ENCODE peak calls at places on chromosome 21, in ten cellular contexts. One of them, this sample, is unnamed.

GRCh38 chr21:44870748-44871495 is 2.6 kb downstream of the PTTG1IP start:
- DNase-seq in body of pancreas: peak
- DNase-seq in fibroblast of the aortic adventitia: no peak
- DNase-seq in AG10803: no peak
- DNase-seq in HCT116: peak
- DNase-seq in progenitor cell of endocrine pancreas: no peak
- DNase-seq in spleen: no peak
- DNase-seq in HFF-Myc: no peak
- DNase-seq in cardiac fibroblast: no peak
- DNase-seq in hepatocyte: no peak
- DNase-seq in this sample: no peak

GRCh38 chr21:26443867-26444266 is 129.2 kb downstream of the CYYR1 start:
- DNase-seq in body of pancreas: no peak
- DNase-seq in fibroblast of the aortic adventitia: peak
- DNase-seq in AG10803: peak
- DNase-seq in HCT116: no peak
- DNase-seq in progenitor cell of endocrine pancreas: no peak
- DNase-seq in spleen: no peak
- DNase-seq in HFF-Myc: no peak
- DNase-seq in cardiac fibroblast: no peak
- DNase-seq in hepatocyte: no peak
- DNase-seq in this sample: no peak

GRCh38 chr21:29144736-29145353 is 14.4 kb downstream of the MAP3K7CL start:
- DNase-seq in body of pancreas: no peak
- DNase-seq in fibroblast of the aortic adventitia: no peak
- DNase-seq in AG10803: peak
- DNase-seq in HCT116: no peak
- DNase-seq in progenitor cell of endocrine pancreas: no peak
- DNase-seq in spleen: no peak
- DNase-seq in HFF-Myc: no peak
- DNase-seq in cardiac fibroblast: peak
- DNase-seq in hepatocyte: no peak
- DNase-seq in this sample: no peak

GRCh38 chr21:46636181-46636512 is 673 bp downstream of the PRMT2 start:
- DNase-seq in body of pancreas: no peak
- DNase-seq in fibroblast of the aortic adventitia: no peak
- DNase-seq in AG10803: no peak
- DNase-seq in HCT116: no peak
- DNase-seq in progenitor cell of endocrine pancreas: no peak
- DNase-seq in spleen: no peak
- DNase-seq in HFF-Myc: no peak
- DNase-seq in cardiac fibroblast: no peak
- DNase-seq in hepatocyte: no peak
- DNase-seq in this sample: no peak

GRCh38 chr21:16058896-16059295 is 329.1 kb downstream of the USP25 start:
- DNase-seq in body of pancreas: no peak
- DNase-seq in fibroblast of the aortic adventitia: no peak
- DNase-seq in AG10803: peak
- DNase-seq in HCT116: no peak
- DNase-seq in progenitor cell of endocrine pancreas: no peak
- DNase-seq in spleen: no peak
- DNase-seq in HFF-Myc: no peak
- DNase-seq in cardiac fibroblast: no peak
- DNase-seq in hepatocyte: no peak
- DNase-seq in this sample: no peak

GRCh38 chr21:31343680-31344480 is at the start of gene TIAM1:
- DNase-seq in body of pancreas: peak
- DNase-seq in fibroblast of the aortic adventitia: peak
- DNase-seq in AG10803: peak
- DNase-seq in HCT116: no peak
- DNase-seq in progenitor cell of endocrine pancreas: peak
- DNase-seq in spleen: no peak
- DNase-seq in HFF-Myc: no peak
- DNase-seq in cardiac fibroblast: peak
- DNase-seq in hepatocyte: peak
- DNase-seq in this sample: peak

GRCh38 chr21:17805966-17806365 is 13.2 kb downstream of the C21orf91 start:
- DNase-seq in body of pancreas: no peak
- DNase-seq in fibroblast of the aortic adventitia: no peak
- DNase-seq in AG10803: no peak
- DNase-seq in HCT116: no peak
- DNase-seq in progenitor cell of endocrine pancreas: no peak
- DNase-seq in spleen: no peak
- DNase-seq in HFF-Myc: no peak
- DNase-seq in cardiac fibroblast: no peak
- DNase-seq in hepatocyte: no peak
- DNase-seq in this sample: no peak

GRCh38 chr21:31804008-31804394 is 68.8 kb upstream of the HUNK start:
- DNase-seq in body of pancreas: no peak
- DNase-seq in fibroblast of the aortic adventitia: no peak
- DNase-seq in AG10803: no peak
- DNase-seq in HCT116: no peak
- DNase-seq in progenitor cell of endocrine pancreas: no peak
- DNase-seq in spleen: no peak
- DNase-seq in HFF-Myc: no peak
- DNase-seq in cardiac fibroblast: no peak
- DNase-seq in hepatocyte: no peak
- DNase-seq in this sample: no peak

GRCh38 chr21:19541612-19542011 is 1138.0 kb upstream of the TMPRSS15 start:
- DNase-seq in body of pancreas: peak
- DNase-seq in fibroblast of the aortic adventitia: no peak
- DNase-seq in AG10803: no peak
- DNase-seq in HCT116: no peak
- DNase-seq in progenitor cell of endocrine pancreas: no peak
- DNase-seq in spleen: no peak
- DNase-seq in HFF-Myc: no peak
- DNase-seq in cardiac fibroblast: no peak
- DNase-seq in hepatocyte: peak
- DNase-seq in this sample: no peak

GRCh38 chr21:31191553-31191952 is 152.5 kb downstream of the TIAM1 start:
- DNase-seq in body of pancreas: no peak
- DNase-seq in fibroblast of the aortic adventitia: no peak
- DNase-seq in AG10803: no peak
- DNase-seq in HCT116: no peak
- DNase-seq in progenitor cell of endocrine pancreas: no peak
- DNase-seq in spleen: no peak
- DNase-seq in HFF-Myc: no peak
- DNase-seq in cardiac fibroblast: no peak
- DNase-seq in hepatocyte: no peak
- DNase-seq in this sample: no peak

GRCh38 chr21:45889961-45890360 is 91.6 kb upstream of the COL6A1 start:
- DNase-seq in body of pancreas: no peak
- DNase-seq in fibroblast of the aortic adventitia: no peak
- DNase-seq in AG10803: peak
- DNase-seq in HCT116: no peak
- DNase-seq in progenitor cell of endocrine pancreas: no peak
- DNase-seq in spleen: peak
- DNase-seq in HFF-Myc: no peak
- DNase-seq in cardiac fibroblast: no peak
- DNase-seq in hepatocyte: no peak
- DNase-seq in this sample: no peak

DNA sequence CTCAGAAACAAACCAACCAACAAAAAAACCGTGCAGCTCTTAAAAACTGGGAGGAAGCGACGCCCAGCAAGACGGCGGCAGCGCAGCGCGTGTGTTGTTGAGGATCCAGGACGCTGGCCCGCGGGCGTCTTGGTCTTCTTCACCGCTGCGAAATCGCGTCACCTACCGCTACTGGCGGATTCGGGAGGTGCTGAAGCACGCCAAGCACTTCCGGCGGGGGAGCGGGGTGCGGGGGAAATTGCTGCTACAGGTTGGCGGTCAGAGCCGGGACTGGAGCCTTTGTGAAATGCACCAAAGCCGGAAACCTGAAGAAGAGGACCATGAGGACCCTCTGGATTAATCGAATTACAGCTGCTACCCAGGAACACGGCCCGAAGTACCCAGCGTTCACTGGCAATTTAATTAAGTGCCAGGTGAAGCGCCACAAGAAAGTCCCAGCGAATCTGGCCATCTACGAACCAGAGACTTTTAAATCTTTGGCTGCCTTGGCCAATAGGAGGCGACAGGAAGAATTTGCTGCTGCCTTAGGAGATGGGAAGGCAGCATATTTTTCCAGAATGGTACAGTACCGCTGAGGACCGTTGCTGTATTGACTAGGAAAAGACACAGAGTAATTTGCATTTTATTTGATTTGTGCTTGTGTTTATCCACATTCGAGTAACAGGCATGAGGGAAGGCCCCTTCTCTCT is 11.9 kb upstream of the RIPPLY3 start:
- DNase-seq in body of pancreas: no peak
- DNase-seq in fibroblast of the aortic adventitia: no peak
- DNase-seq in AG10803: no peak
- DNase-seq in HCT116: no peak
- DNase-seq in progenitor cell of endocrine pancreas: no peak
- DNase-seq in spleen: no peak
- DNase-seq in HFF-Myc: no peak
- DNase-seq in cardiac fibroblast: no peak
- DNase-seq in hepatocyte: peak
- DNase-seq in this sample: no peak
- TF ChIP-seq CTCF in body of pancreas: no peak
- TF ChIP-seq CTCF in fibroblast of the aortic adventitia: peak
- TF ChIP-seq CTCF in AG10803: no peak
- TF ChIP-seq CTCF in HCT116: no peak
- TF ChIP-seq CTCF in progenitor cell of endocrine pancreas: no peak
- TF ChIP-seq CTCF in spleen: no peak
- TF ChIP-seq CTCF in HFF-Myc: no peak
- TF ChIP-seq CTCF in cardiac fibroblast: no peak
- TF ChIP-seq CTCF in hepatocyte: peak
- TF ChIP-seq CTCF in this sample: no peak

DNA sequence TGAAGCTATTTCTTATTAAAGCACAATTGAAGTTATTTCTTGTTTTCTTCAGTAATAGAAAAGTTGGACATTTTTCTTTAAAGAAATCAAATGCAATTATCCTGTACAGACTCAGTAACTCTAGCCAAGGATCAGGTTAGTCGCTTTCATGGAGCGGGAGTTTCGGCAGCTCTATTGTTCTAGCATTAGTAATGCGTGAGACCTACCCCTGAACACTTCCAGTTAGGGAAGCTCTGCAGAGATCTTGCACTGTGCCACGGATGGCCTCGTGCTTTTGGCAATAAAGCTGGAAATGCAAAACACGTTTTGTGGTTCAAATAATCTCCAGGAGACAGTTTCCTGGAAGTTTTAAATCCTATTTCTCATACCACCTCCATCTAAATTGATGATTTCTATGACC is 488.4 kb downstream of the SETD4 start:
- DNase-seq in body of pancreas: no peak
- DNase-seq in fibroblast of the aortic adventitia: peak
- DNase-seq in AG10803: no peak
- DNase-seq in HCT116: no peak
- DNase-seq in progenitor cell of endocrine pancreas: no peak
- DNase-seq in spleen: no peak
- DNase-seq in HFF-Myc: no peak
- DNase-seq in cardiac fibroblast: no peak
- DNase-seq in hepatocyte: no peak
- DNase-seq in this sample: no peak
- TF ChIP-seq CTCF in body of pancreas: no peak
- TF ChIP-seq CTCF in fibroblast of the aortic adventitia: no peak
- TF ChIP-seq CTCF in AG10803: no peak
- TF ChIP-seq CTCF in HCT116: no peak
- TF ChIP-seq CTCF in progenitor cell of endocrine pancreas: no peak
- TF ChIP-seq CTCF in spleen: no peak
- TF ChIP-seq CTCF in HFF-Myc: no peak
- TF ChIP-seq CTCF in cardiac fibroblast: no peak
- TF ChIP-seq CTCF in hepatocyte: no peak
- TF ChIP-seq CTCF in this sample: no peak

DNA sequence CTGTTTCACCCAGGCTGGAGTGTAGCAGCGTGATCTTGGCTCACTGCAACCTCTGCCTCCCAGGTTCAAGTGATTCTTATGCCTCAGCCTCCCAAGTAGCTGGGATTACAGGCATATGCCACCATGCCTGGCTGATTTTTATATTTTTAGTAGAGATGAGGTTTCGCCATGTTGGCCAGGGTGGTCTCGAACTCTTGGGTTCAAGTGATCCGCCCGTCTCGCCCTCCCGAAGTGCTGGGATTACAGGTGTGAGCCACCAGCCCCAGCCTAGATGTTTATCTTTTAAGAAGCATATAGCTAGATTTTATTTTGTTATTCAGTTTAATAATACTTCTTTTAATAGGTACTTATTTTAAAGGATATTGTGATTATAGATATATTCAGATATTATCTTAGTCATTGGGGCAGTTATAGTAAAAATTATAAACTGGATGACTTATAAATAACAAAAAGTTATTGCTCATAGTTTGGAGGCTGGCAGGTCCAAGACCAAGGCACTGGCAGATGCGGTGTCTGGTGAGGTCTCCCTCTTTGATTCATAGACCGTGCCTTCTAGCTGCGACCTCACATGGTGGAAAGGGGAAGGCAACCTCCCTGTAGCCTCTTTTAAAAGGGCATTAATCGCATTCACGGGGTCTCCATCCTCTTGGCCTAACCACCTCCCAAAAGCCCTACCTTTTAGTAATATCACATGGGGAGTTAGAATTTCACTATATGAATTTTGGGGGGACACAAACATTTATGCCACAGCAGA is 3.1 kb upstream of the KCNE2 start:
- DNase-seq in body of pancreas: no peak
- DNase-seq in fibroblast of the aortic adventitia: no peak
- DNase-seq in AG10803: no peak
- DNase-seq in HCT116: no peak
- DNase-seq in progenitor cell of endocrine pancreas: no peak
- DNase-seq in spleen: no peak
- DNase-seq in HFF-Myc: no peak
- DNase-seq in cardiac fibroblast: no peak
- DNase-seq in hepatocyte: no peak
- DNase-seq in this sample: no peak
- TF ChIP-seq CTCF in body of pancreas: no peak
- TF ChIP-seq CTCF in fibroblast of the aortic adventitia: no peak
- TF ChIP-seq CTCF in AG10803: no peak
- TF ChIP-seq CTCF in HCT116: no peak
- TF ChIP-seq CTCF in progenitor cell of endocrine pancreas: no peak
- TF ChIP-seq CTCF in spleen: no peak
- TF ChIP-seq CTCF in HFF-Myc: no peak
- TF ChIP-seq CTCF in cardiac fibroblast: no peak
- TF ChIP-seq CTCF in hepatocyte: no peak
- TF ChIP-seq CTCF in this sample: no peak

GRCh38 chr21:42520628-42521253 is 7.1 kb downstream of the SLC37A1 start:
- DNase-seq in body of pancreas: no peak
- DNase-seq in fibroblast of the aortic adventitia: no peak
- DNase-seq in AG10803: no peak
- DNase-seq in HCT116: no peak
- DNase-seq in progenitor cell of endocrine pancreas: no peak
- DNase-seq in spleen: no peak
- DNase-seq in HFF-Myc: no peak
- DNase-seq in cardiac fibroblast: no peak
- DNase-seq in hepatocyte: no peak
- DNase-seq in this sample: no peak
- TF ChIP-seq CTCF in body of pancreas: no peak
- TF ChIP-seq CTCF in fibroblast of the aortic adventitia: peak
- TF ChIP-seq CTCF in AG10803: no peak
- TF ChIP-seq CTCF in HCT116: no peak
- TF ChIP-seq CTCF in progenitor cell of endocrine pancreas: peak
- TF ChIP-seq CTCF in spleen: no peak
- TF ChIP-seq CTCF in HFF-Myc: peak
- TF ChIP-seq CTCF in cardiac fibroblast: peak
- TF ChIP-seq CTCF in hepatocyte: peak
- TF ChIP-seq CTCF in this sample: no peak